ENCODE peak calls at places on chromosomes 16 and 17, in seven cellular contexts. U is amniotic stem cell; R is Ammon's horn; V is left ventricle myocardium inferior; N is germinal center; D is stimulated activated CD8-positive, alpha-beta memory T cell treated with anti-CD3 and anti-CD28 coated beads, Interleukin-2, amount 100 ng/mL, for 1 hour; G is AG10803. W is an unnamed sample.

GRCh38 chr16:12262454-12263180 is 286.1 kb downstream of the SNX29 start:
- DNase-seq in U (no peak), R (no peak), V (no peak), N (no peak), D (no peak), G (peak; percentile 32), W (no peak)

GRCh38 chr17:4204676-4205075 is 59.1 kb downstream of the ANKFY1 start:
- DNase-seq in U (peak; percentile 97), R (peak; percentile 41), V (no peak), N (no peak), D (no peak), G (peak; percentile 99), W (peak; percentile 99)

GRCh38 chr16:19505600-19506303 is 16.1 kb downstream of the GDE1 start:
- DNase-seq in U (no peak), R (no peak), V (no peak), N (no peak), D (no peak), G (peak; percentile 35), W (no peak)

GRCh38 chr17:35988164-35988563 is 1.6 kb upstream of the CCL14 start:
- DNase-seq in U (no peak), R (no peak), V (no peak), N (no peak), D (no peak), G (no peak), W (no peak)

GRCh38 chr17:76646712-76647111 is 3.2 kb upstream of the ST6GALNAC1 start:
- DNase-seq in U (no peak), R (no peak), V (no peak), N (no peak), D (no peak), G (no peak), W (no peak)

GRCh38 chr17:42131971-42132370 is 9.4 kb downstream of the HSPB9 start:
- DNase-seq in U (no peak), R (no peak), V (no peak), N (no peak), D (no peak), G (peak; percentile 29), W (no peak)

GRCh38 chr17:35089846-35090193 is 26.3 kb upstream of the RFFL start:
- DNase-seq in U (no peak), R (peak; percentile 43), V (no peak), N (no peak), D (no peak), G (peak; percentile 30), W (no peak)

GRCh38 chr17:16298140-16298662 is 55.1 kb downstream of the CENPV start:
- DNase-seq in U (no peak), R (no peak), V (no peak), N (no peak), D (no peak), G (no peak), W (no peak)

GRCh38 chr16:89183463-89183862 is 11.9 kb downstream of the CDH15 start:
- DNase-seq in U (no peak), R (no peak), V (no peak), N (no peak), D (no peak), G (no peak), W (no peak)

GRCh38 chr17:62703269-62703775 is 75.9 kb downstream of the MRC2 start:
- DNase-seq in U (no peak), R (no peak), V (no peak), N (no peak), D (no peak), G (peak; percentile 55), W (no peak)

GRCh38 chr16:84055366-84055765 is 12.8 kb upstream of the SLC38A8 start:
- DNase-seq in U (no peak), R (no peak), V (peak; percentile 61), N (no peak), D (no peak), G (no peak), W (no peak)

GRCh38 chr17:81123052-81124048 is 42.0 kb upstream of the PVALEF start:
- DNase-seq in U (no peak), R (no peak), V (no peak), N (no peak), D (no peak), G (no peak), W (no peak)

GRCh38 chr16:75647138-75647491 is 350 bp downstream of the KARS1 start:
- DNase-seq in U (no peak), R (no peak), V (no peak), N (no peak), D (no peak), G (no peak), W (no peak)

GRCh38 chr16:53089434-53090270 is 34.9 kb downstream of the CHD9 start:
- DNase-seq in U (no peak), R (peak; percentile 61), V (no peak), N (no peak), D (no peak), G (peak; percentile 72), W (no peak)

GRCh38 chr16:76346210-76346609 is 69.0 kb downstream of the CNTNAP4 start:
- DNase-seq in U (no peak), R (no peak), V (no peak), N (no peak), D (no peak), G (no peak), W (no peak)

GRCh38 chr17:75783803-75784472 is 668 bp upstream of the UNK start:
- DNase-seq in U (no peak), R (no peak), V (no peak), N (no peak), D (no peak), G (no peak), W (no peak)

GRCh38 chr17:8702996-8703395 is 41.6 kb downstream of the CCDC42 start:
- DNase-seq in U (no peak), R (no peak), V (no peak), N (no peak), D (no peak), G (no peak), W (no peak)

GRCh38 chr16:11138026-11138768 is 117.8 kb downstream of the SOCS1 start:
- DNase-seq in U (no peak), R (no peak), V (no peak), N (no peak), D (no peak), G (no peak), W (no peak)

GRCh38 chr16:58127634-58128033 is 1.5 kb downstream of the CFAP20 start:
- DNase-seq in U (no peak), R (no peak), V (no peak), N (no peak), D (no peak), G (peak; percentile 15), W (no peak)

GRCh38 chr16:27264151-27264550 is 4.4 kb downstream of the NSMCE1 start:
- DNase-seq in U (peak; percentile 4), R (no peak), V (no peak), N (no peak), D (no peak), G (peak; percentile 72), W (no peak)

GRCh38 chr16:56684256-56684925 is 2.1 kb downstream of the MT1X start:
- DNase-seq in U (no peak), R (no peak), V (no peak), N (no peak), D (no peak), G (no peak), W (no peak)

GRCh38 chr16:88014201-88014781 is 63.1 kb downstream of the BANP start:
- DNase-seq in U (no peak), R (no peak), V (no peak), N (no peak), D (no peak), G (no peak), W (peak; percentile 14)

GRCh38 chr16:27498426-27498825 is 51.3 kb downstream of the GTF3C1 start:
- DNase-seq in U (no peak), R (no peak), V (no peak), N (no peak), D (no peak), G (no peak), W (no peak)

GRCh38 chr16:56628486-56629035 is 3.0 kb downstream of the MT1E start:
- DNase-seq in U (no peak), R (no peak), V (no peak), N (no peak), D (no peak), G (peak; percentile 14), W (no peak)

GRCh38 chr16:17370233-17371013 is 100.3 kb downstream of the XYLT1 start:
- DNase-seq in U (no peak), R (no peak), V (no peak), N (no peak), D (no peak), G (peak; percentile 49), W (no peak)

GRCh38 chr16:58684354-58685083 is at the start of gene SLC38A7:
- DNase-seq in U (peak; percentile 67), R (peak; percentile 92), V (peak; percentile 89), N (peak; percentile 85), D (peak; percentile 50), G (peak; percentile 78), W (peak; percentile 19)

GRCh38 chr17:751269-752001 is 629 bp downstream of the GEMIN4 start:
- DNase-seq in U (no peak), R (no peak), V (peak; percentile 26), N (peak; percentile 71), D (no peak), G (peak; percentile 49), W (no peak)

GRCh38 chr16:84303023-84303422 is 8.3 kb downstream of the WFDC1 start:
- DNase-seq in U (no peak), R (peak; percentile 57), V (no peak), N (no peak), D (no peak), G (peak; percentile 75), W (peak; percentile 76)

GRCh38 chr16:77195411-77195810 is 3.8 kb upstream of the SYCE1L start:
- DNase-seq in U (no peak), R (no peak), V (no peak), N (no peak), D (no peak), G (no peak), W (no peak)

GRCh38 chr17:34584805-34585416 is 5.5 kb downstream of the TMEM132E start:
- DNase-seq in U (no peak), R (peak; percentile 52), V (no peak), N (no peak), D (no peak), G (peak; percentile 13), W (no peak)

GRCh38 chr17:2796164-2797140 is at the start of gene RAP1GAP2:
- DNase-seq in U (no peak), R (peak; percentile 70), V (peak; percentile 62), N (no peak), D (peak; percentile 53), G (no peak), W (no peak)

GRCh38 chr17:22703786-22704441 is 1011.6 kb downstream of the KCNJ18 start:
- DNase-seq in U (no peak), R (no peak), V (no peak), N (no peak), D (no peak), G (no peak), W (no peak)

GRCh38 chr16:81107506-81107905 is 11.3 kb upstream of the GCSH start:
- DNase-seq in U (no peak), R (no peak), V (no peak), N (no peak), D (no peak), G (no peak), W (no peak)

GRCh38 chr17:27207073-27207511 is 86.8 kb upstream of the WSB1 start:
- DNase-seq in U (peak; percentile 32), R (no peak), V (no peak), N (no peak), D (no peak), G (peak; percentile 62), W (peak; percentile 3)

GRCh38 chr16:19697756-19698318 is 20.2 kb downstream of the KNOP1 start:
- DNase-seq in U (no peak), R (no peak), V (no peak), N (no peak), D (no peak), G (no peak), W (no peak)

W was measured in AG04449.